ENCODE peak calls at places on chromosomes 12 and 14, in eight cellular contexts. L, K, Z, G, I, O, M and T are unnamed samples.

GRCh38 chr14:78917462-78917861 is 747.3 kb downstream of the NRXN3 start:
- DNase-seq in M (no peak), O (no peak), Z (no peak), G (no peak), I (no peak), L (no peak), K (no peak), T (no peak)

GRCh38 chr14:55977346-55977745 is 140.9 kb upstream of the PELI2 start:
- DNase-seq in I (no peak), G (no peak), K (no peak), M (no peak), L (peak; percentile 9), Z (peak; percentile 60), O (no peak), T (no peak)

GRCh38 chr12:89436062-89436461 is 83.8 kb upstream of the DUSP6 start:
- DNase-seq in O (no peak), I (no peak), K (no peak), Z (no peak), L (no peak), M (no peak), G (no peak), T (no peak)

GRCh38 chr12:2179058-2179457 is 126.3 kb downstream of the CACNA1C start:
- DNase-seq in G (no peak), I (no peak), M (no peak), L (no peak), O (no peak), K (no peak), Z (peak; percentile 61), T (no peak)

GRCh38 chr14:30869525-30870150 is 4.7 kb upstream of the COCH start:
- DNase-seq in I (no peak), K (no peak), O (no peak), Z (no peak), G (no peak), L (no peak), M (no peak), T (no peak)

GRCh38 chr14:57247283-57247682 is 21.4 kb downstream of the EXOC5 start:
- DNase-seq in G (no peak), Z (no peak), K (no peak), I (no peak), L (no peak), M (no peak), O (no peak), T (no peak)

GRCh38 chr12:132827763-132828703 is 636 bp downstream of the GOLGA3 start:
- DNase-seq in O (no peak), L (peak; percentile 24), I (no peak), G (no peak), M (no peak), Z (peak; percentile 73), K (no peak), T (no peak)

GRCh38 chr14:95609398-95609990 is 74.6 kb downstream of the GLRX5 start:
- DNase-seq in Z (no peak), M (no peak), L (no peak), K (no peak), I (no peak), G (no peak), O (no peak), T (no peak)

GRCh38 chr12:73308079-73308478 is 1035.9 kb downstream of the TRHDE start:
- DNase-seq in K (no peak), L (no peak), I (no peak), M (no peak), G (no peak), O (no peak), Z (no peak), T (no peak)

GRCh38 chr14:54011001-54011400 is 54.4 kb upstream of the BMP4 start:
- DNase-seq in I (no peak), O (no peak), K (no peak), L (no peak), G (no peak), Z (no peak), M (no peak), T (no peak)

GRCh38 chr12:18549598-18549997 is 188.2 kb downstream of the PLCZ1 start:
- DNase-seq in K (no peak), G (no peak), O (no peak), L (no peak), M (no peak), Z (no peak), I (no peak), T (no peak)

GRCh38 chr14:60488175-60488574 is 2.3 kb upstream of the C14orf39 start:
- DNase-seq in Z (no peak), O (no peak), L (no peak), I (no peak), G (no peak), K (no peak), M (no peak), T (no peak)

GRCh38 chr12:46516933-46517578 is 144.5 kb upstream of the SLC38A2 start:
- DNase-seq in L (no peak), G (peak; percentile 23), M (no peak), I (no peak), Z (no peak), K (no peak), O (no peak), T (no peak)

GRCh38 chr12:54024581-54024980 is 3.7 kb upstream of the HOXC6 start:
- DNase-seq in I (no peak), K (no peak), G (no peak), Z (no peak), M (no peak), O (no peak), L (no peak), T (no peak)

GRCh38 chr12:91142184-91142583 is 30.9 kb upstream of the LUM start:
- DNase-seq in G (no peak), I (no peak), M (no peak), O (no peak), K (no peak), Z (peak; percentile 37), L (no peak), T (no peak)
- H3K27ac ChIP-seq in G (no peak overlapping the region), I (no peak overlapping the region), M (no peak overlapping the region), O (peak overlapping the region; percentile 43), K (no peak overlapping the region), Z (no peak overlapping the region), L (no peak overlapping the region), T (peak overlapping the region; percentile 77)

DNA sequence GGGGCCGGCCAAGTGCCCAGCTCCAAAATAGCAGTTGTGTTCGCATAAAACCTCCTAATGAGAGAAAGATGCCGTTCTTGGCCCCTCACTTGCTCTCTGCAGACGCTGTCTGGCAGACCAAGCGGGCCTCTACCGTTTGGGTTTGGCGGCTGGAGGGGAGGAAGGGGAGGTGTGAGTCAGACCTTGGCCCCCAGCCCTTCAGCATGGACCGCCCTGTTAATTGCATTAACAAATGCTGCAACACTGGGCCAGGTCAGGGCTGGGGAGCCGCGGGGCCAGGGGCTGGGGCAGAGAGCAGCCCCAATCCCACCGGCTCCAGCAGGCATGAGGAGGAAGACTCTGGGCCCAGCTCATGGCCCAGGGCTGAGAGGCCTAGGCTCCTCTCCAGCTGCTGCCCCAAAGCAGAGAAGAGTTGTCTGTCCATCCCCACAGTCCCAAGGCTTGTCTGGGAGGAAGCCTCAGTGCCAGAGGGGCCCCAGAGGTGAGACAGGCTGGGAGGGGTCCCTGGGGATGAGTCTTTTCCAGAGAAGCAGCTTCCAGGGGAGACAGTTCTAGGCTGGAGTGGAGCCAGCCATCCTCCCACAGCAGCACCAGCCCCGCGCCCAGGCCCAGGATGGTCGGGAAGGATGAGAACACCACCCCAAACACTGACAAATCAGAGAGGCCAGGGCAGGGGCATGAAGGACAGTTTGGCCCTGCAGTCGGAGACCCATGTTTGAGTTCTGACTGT is 16.9 kb downstream of the LTBP2 start:
- DNase-seq in Z (peak; percentile 90), O (no peak), G (no peak), M (no peak), L (no peak), K (no peak), I (peak; percentile 86), T (no peak)
- H3K27ac ChIP-seq in Z (no peak overlapping the region), O (peak overlapping the region; percentile 86), G (no peak overlapping the region), M (peak overlapping the region; percentile 62), L (no peak overlapping the region), K (no peak overlapping the region), I (peak overlapping the region; percentile 82), T (peak overlapping the region; percentile 91)

GRCh38 chr14:100323942-100324307 is 786 bp downstream of the SLC25A47 start:
- DNase-seq in M (no peak), O (no peak), K (no peak), G (no peak), I (no peak), Z (no peak), L (no peak), T (no peak)

GRCh38 chr14:100321473-100322137 is 1.5 kb upstream of the SLC25A47 start:
- DNase-seq in Z (peak; percentile 76), M (no peak), K (no peak), L (no peak), G (no peak), O (no peak), I (no peak), T (no peak)

GRCh38 chr14:100322138-100322957 is 791 bp upstream of the SLC25A47 start:
- DNase-seq in L (no peak), M (no peak), O (no peak), G (no peak), Z (peak; percentile 14), K (no peak), I (no peak), T (no peak)

GRCh38 chr14:100325231-100325632 is 2.1 kb downstream of the SLC25A47 start:
- DNase-seq in L (no peak), I (no peak), G (no peak), Z (no peak), O (no peak), K (no peak), M (no peak), T (no peak)

DNA sequence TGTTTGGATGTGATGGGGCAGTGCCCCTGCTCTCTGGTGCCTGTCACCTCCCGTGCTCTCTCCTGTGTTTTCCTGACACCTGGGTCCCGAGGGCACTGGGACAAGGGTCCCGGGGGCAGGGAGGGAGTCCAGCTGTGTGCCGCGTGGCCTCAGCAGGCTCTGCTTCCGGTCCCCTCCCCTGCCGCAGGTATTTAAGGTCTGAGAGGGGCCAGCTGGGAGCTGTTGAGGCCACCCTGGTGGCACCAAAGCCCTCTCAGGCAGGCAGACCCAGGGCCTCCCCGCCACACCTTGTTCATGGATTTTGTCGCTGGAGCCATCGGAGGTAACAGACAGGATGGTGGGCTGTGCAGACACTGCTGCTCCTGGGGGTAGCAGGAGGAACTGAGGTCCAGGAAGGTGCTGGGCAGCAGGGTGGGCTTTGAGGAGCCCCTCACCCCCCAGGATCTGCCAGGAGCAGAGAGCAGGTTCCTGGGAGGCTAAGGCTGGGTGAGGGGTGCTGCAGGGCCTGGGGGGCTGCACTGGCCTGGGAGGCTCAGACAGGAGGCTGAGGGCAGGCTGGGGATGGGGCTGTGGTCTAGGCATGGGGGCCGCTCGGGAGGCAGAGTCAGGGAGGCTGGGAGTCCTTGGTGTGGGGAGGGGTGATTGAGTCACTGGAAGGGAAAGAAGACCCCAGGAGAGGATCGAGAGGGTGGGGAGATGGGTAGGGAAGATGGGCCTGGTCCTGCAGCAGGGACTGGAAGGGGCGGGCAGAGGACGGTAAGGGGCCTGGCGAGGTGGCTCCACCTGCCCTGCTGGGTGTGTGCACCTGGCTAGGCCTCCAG is at the start of gene SLC25A47:
- DNase-seq in Z (no peak), L (no peak), M (no peak), K (no peak), O (no peak), G (no peak), I (no peak), T (no peak)
- H3K27ac ChIP-seq in Z (no peak within 1 kb of the TSS), L (no peak within 1 kb of the TSS), M (no peak within 1 kb of the TSS), K (no peak within 1 kb of the TSS), O (no peak within 1 kb of the TSS), G (no peak within 1 kb of the TSS), I (no peak within 1 kb of the TSS), T (no peak within 1 kb of the TSS)

DNA sequence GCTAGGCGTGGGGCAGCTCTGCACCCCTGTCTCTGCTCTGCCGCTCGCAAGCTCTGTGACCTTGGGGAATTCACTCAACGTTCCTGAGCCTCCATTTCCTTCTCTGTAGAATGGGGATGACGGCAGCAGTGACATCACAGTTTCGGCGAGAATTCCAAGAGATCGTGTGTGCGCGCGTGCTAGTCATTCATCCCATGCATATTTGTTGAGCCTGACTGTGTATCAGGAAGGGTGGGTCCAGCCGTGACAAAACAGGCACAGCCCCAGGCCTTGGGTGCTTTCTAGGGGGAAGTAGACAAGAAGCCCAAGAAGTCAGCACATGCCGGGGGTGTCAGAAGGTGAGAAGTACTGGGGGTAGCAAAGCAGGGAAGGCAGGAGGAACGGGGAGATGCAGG is 145.6 kb upstream of the NCOR2 start:
- DNase-seq in Z (peak; percentile 87), K (no peak), M (no peak), O (no peak), L (no peak), G (no peak), I (peak; percentile 86), T (no peak)
- H3K27ac ChIP-seq in Z (peak overlapping the region; percentile 88), K (no peak overlapping the region), M (peak overlapping the region; percentile 53), O (peak overlapping the region; percentile 81), L (peak overlapping the region; percentile 76), G (peak overlapping the region; percentile 25), I (peak overlapping the region; percentile 56), T (peak overlapping the region; percentile 88)